ENCODE peak calls at places on chromosome 13, in four cellular contexts. One of them, this sample, is unnamed.

GRCh38 chr13:34308725-34309124 is 490.8 kb downstream of the RFC3 start:
- DNase-seq in HepG2: no peak
- DNase-seq in SK-N-SH: no peak
- DNase-seq in A549: no peak
- DNase-seq in this sample: no peak

GRCh38 chr13:86881390-86881789 is 789.8 kb upstream of the SLITRK5 start:
- DNase-seq in A549: no peak
- DNase-seq in HepG2: no peak
- DNase-seq in SK-N-SH: no peak
- DNase-seq in this sample: no peak

GRCh38 chr13:47904239-47904638 is 96.8 kb downstream of the SUCLA2 start:
- DNase-seq in SK-N-SH: no peak
- DNase-seq in A549: no peak
- DNase-seq in HepG2: no peak
- DNase-seq in this sample: no peak

GRCh38 chr13:110916671-110917142 is 1.8 kb upstream of the ANKRD10 start:
- DNase-seq in A549: no peak
- DNase-seq in SK-N-SH: no peak
- DNase-seq in HepG2: no peak
- DNase-seq in this sample: no peak

GRCh38 chr13:52779028-52779612 is 39.5 kb upstream of the CNMD start:
- DNase-seq in HepG2: no peak
- DNase-seq in SK-N-SH: peak; percentile 30
- DNase-seq in A549: no peak
- DNase-seq in this sample: no peak

GRCh38 chr13:41791056-41791455 is 169.9 kb downstream of the VWA8 start:
- DNase-seq in SK-N-SH: no peak
- DNase-seq in HepG2: no peak
- DNase-seq in A549: no peak
- DNase-seq in this sample: no peak

GRCh38 chr13:62357887-62358645 is 942.4 kb upstream of the PCDH20 start:
- DNase-seq in HepG2: peak; percentile 60
- DNase-seq in SK-N-SH: no peak
- DNase-seq in A549: peak; percentile 65
- DNase-seq in this sample: peak; percentile 12

GRCh38 chr13:60267498-60268202 is 103.9 kb upstream of the DIAPH3 start:
- DNase-seq in SK-N-SH: no peak
- DNase-seq in A549: peak; percentile 2
- DNase-seq in HepG2: no peak
- DNase-seq in this sample: no peak

GRCh38 chr13:93309886-93310520 is 83.4 kb downstream of the GPC6 start:
- DNase-seq in SK-N-SH: no peak
- DNase-seq in HepG2: peak; percentile 5
- DNase-seq in A549: peak; percentile 64
- DNase-seq in this sample: no peak

GRCh38 chr13:33312150-33312908 is 26.8 kb upstream of the STARD13 start:
- DNase-seq in HepG2: peak; percentile 14
- DNase-seq in SK-N-SH: no peak
- DNase-seq in A549: peak; percentile 13
- DNase-seq in this sample: no peak

GRCh38 chr13:112453874-112454647 is 77.9 kb downstream of the SPACA7 start:
- DNase-seq in A549: no peak
- DNase-seq in SK-N-SH: no peak
- DNase-seq in HepG2: no peak
- DNase-seq in this sample: no peak

GRCh38 chr13:93244918-93245280 is 18.3 kb downstream of the GPC6 start:
- DNase-seq in HepG2: no peak
- DNase-seq in A549: no peak
- DNase-seq in SK-N-SH: no peak
- DNase-seq in this sample: no peak

GRCh38 chr13:98821372-98822237 is 69.1 kb upstream of the SLC15A1 start:
- DNase-seq in HepG2: peak; percentile 51
- DNase-seq in SK-N-SH: peak; percentile 45
- DNase-seq in A549: peak; percentile 33
- DNase-seq in this sample: no peak

GRCh38 chr13:27979765-27980279 is 8.7 kb downstream of the URAD start:
- DNase-seq in SK-N-SH: no peak
- DNase-seq in HepG2: no peak
- DNase-seq in A549: no peak
- DNase-seq in this sample: no peak

GRCh38 chr13:70960841-70961443 is 852.7 kb upstream of the KLHL1 start:
- DNase-seq in HepG2: peak; percentile 18
- DNase-seq in SK-N-SH: peak; percentile 23
- DNase-seq in A549: peak; percentile 14
- DNase-seq in this sample: peak; percentile 3

GRCh38 chr13:26184791-26185250 is 37.3 kb downstream of the RNF6 start:
- DNase-seq in HepG2: peak; percentile 72
- DNase-seq in A549: peak; percentile 68
- DNase-seq in SK-N-SH: peak; percentile 70
- DNase-seq in this sample: peak; percentile 12

GRCh38 chr13:52010890-52011689 is at the start of gene ATP7B:
- DNase-seq in A549: peak; percentile 5
- DNase-seq in HepG2: peak; percentile 49
- DNase-seq in SK-N-SH: peak; percentile 57
- DNase-seq in this sample: no peak

GRCh38 chr13:88622362-88622973 is 951.3 kb downstream of the SLITRK5 start:
- DNase-seq in HepG2: no peak
- DNase-seq in A549: no peak
- DNase-seq in SK-N-SH: no peak
- DNase-seq in this sample: no peak

GRCh38 chr13:41111454-41111853 is 21.1 kb downstream of the KBTBD6 start:
- DNase-seq in SK-N-SH: no peak
- DNase-seq in HepG2: no peak
- DNase-seq in A549: no peak
- DNase-seq in this sample: no peak

GRCh38 chr13:43805071-43805468 is 18.3 kb upstream of the ENOX1 start:
- DNase-seq in SK-N-SH: peak; percentile 34
- DNase-seq in A549: peak; percentile 78
- DNase-seq in HepG2: peak; percentile 12
- DNase-seq in this sample: no peak

GRCh38 chr13:44676534-44676933 is 100.4 kb upstream of the TSC22D1 start:
- DNase-seq in A549: no peak
- DNase-seq in SK-N-SH: no peak
- DNase-seq in HepG2: no peak
- DNase-seq in this sample: no peak

GRCh38 chr13:78160793-78161192 is 242.2 kb upstream of the EDNRB start:
- DNase-seq in SK-N-SH: no peak
- DNase-seq in HepG2: no peak
- DNase-seq in A549: no peak
- DNase-seq in this sample: no peak

GRCh38 chr13:41428155-41428554 is 29.2 kb upstream of the RGCC start:
- DNase-seq in HepG2: no peak
- DNase-seq in SK-N-SH: peak; percentile 65
- DNase-seq in A549: no peak
- DNase-seq in this sample: no peak

GRCh38 chr13:64740493-64740892 is 2489.6 kb downstream of the PCDH9 start:
- DNase-seq in A549: no peak
- DNase-seq in HepG2: no peak
- DNase-seq in SK-N-SH: no peak
- DNase-seq in this sample: no peak

GRCh38 chr13:48221301-48222190 is 11.5 kb upstream of the ITM2B start:
- DNase-seq in SK-N-SH: no peak
- DNase-seq in HepG2: no peak
- DNase-seq in A549: no peak
- DNase-seq in this sample: no peak

GRCh38 chr13:39016789-39017188 is 21.1 kb downstream of the PROSER1 start:
- DNase-seq in A549: peak; percentile 29
- DNase-seq in HepG2: peak; percentile 12
- DNase-seq in SK-N-SH: peak; percentile 51
- DNase-seq in this sample: no peak

GRCh38 chr13:42495751-42496150 is 78.2 kb upstream of the TNFSF11 start:
- DNase-seq in HepG2: no peak
- DNase-seq in A549: no peak
- DNase-seq in SK-N-SH: no peak
- DNase-seq in this sample: no peak

GRCh38 chr13:32895296-32895695 is 120.9 kb upstream of the KL start:
- DNase-seq in SK-N-SH: no peak
- DNase-seq in A549: no peak
- DNase-seq in HepG2: no peak
- DNase-seq in this sample: no peak

GRCh38 chr13:22278336-22278929 is 607.6 kb downstream of the FGF9 start:
- DNase-seq in SK-N-SH: peak; percentile 8
- DNase-seq in A549: peak; percentile 11
- DNase-seq in HepG2: peak; percentile 2
- DNase-seq in this sample: peak; percentile 43

GRCh38 chr13:64459778-64460177 is 2770.4 kb downstream of the PCDH9 start:
- DNase-seq in HepG2: no peak
- DNase-seq in SK-N-SH: no peak
- DNase-seq in A549: no peak
- DNase-seq in this sample: no peak

GRCh38 chr13:32211788-32212187 is 103.4 kb downstream of the ZAR1L start:
- DNase-seq in A549: no peak
- DNase-seq in SK-N-SH: no peak
- DNase-seq in HepG2: no peak
- DNase-seq in this sample: no peak

GRCh38 chr13:26280295-26280694 is 26.4 kb downstream of the CDK8 start:
- DNase-seq in SK-N-SH: no peak
- DNase-seq in A549: no peak
- DNase-seq in HepG2: no peak
- DNase-seq in this sample: no peak

GRCh38 chr13:44710576-44710975 is 134.4 kb upstream of the TSC22D1 start:
- DNase-seq in HepG2: no peak
- DNase-seq in SK-N-SH: no peak
- DNase-seq in A549: peak; percentile 49
- DNase-seq in this sample: peak; percentile 5

GRCh38 chr13:45398862-45399261 is 19.3 kb downstream of the SLC25A30 start:
- DNase-seq in HepG2: no peak
- DNase-seq in SK-N-SH: no peak
- DNase-seq in A549: no peak
- DNase-seq in this sample: no peak

GRCh38 chr13:33871207-33872004 is 53.5 kb downstream of the RFC3 start:
- DNase-seq in HepG2: peak; percentile 54
- DNase-seq in A549: no peak
- DNase-seq in SK-N-SH: no peak
- DNase-seq in this sample: no peak

GRCh38 chr13:72726721-72727416 is 560 bp downstream of the MZT1 start:
- DNase-seq in A549: peak; percentile 15
- DNase-seq in HepG2: peak; percentile 36
- DNase-seq in SK-N-SH: peak; percentile 77
- DNase-seq in this sample: no peak
- TF ChIP-seq PBX3 in A549: no peak
- TF ChIP-seq PBX3 in HepG2: no peak
- TF ChIP-seq PBX3 in SK-N-SH: no peak
- TF ChIP-seq PBX3 in this sample: no peak

GRCh38 chr13:96091932-96092253 is 2.0 kb downstream of the HS6ST3 start:
- DNase-seq in HepG2: no peak
- DNase-seq in A549: no peak
- DNase-seq in SK-N-SH: no peak
- DNase-seq in this sample: no peak

GRCh38 chr13:96093296-96094006 is 3.5 kb downstream of the HS6ST3 start:
- DNase-seq in HepG2: no peak
- DNase-seq in SK-N-SH: no peak
- DNase-seq in A549: no peak
- DNase-seq in this sample: no peak

GRCh38 chr13:96090240-96091101 is 564 bp downstream of the HS6ST3 start:
- DNase-seq in SK-N-SH: peak; percentile 81
- DNase-seq in HepG2: no peak
- DNase-seq in A549: no peak
- DNase-seq in this sample: no peak

GRCh38 chr13:96089749-96090239 is at the start of gene HS6ST3:
- DNase-seq in A549: peak; percentile 16
- DNase-seq in HepG2: no peak
- DNase-seq in SK-N-SH: peak; percentile 79
- DNase-seq in this sample: no peak

DNA sequence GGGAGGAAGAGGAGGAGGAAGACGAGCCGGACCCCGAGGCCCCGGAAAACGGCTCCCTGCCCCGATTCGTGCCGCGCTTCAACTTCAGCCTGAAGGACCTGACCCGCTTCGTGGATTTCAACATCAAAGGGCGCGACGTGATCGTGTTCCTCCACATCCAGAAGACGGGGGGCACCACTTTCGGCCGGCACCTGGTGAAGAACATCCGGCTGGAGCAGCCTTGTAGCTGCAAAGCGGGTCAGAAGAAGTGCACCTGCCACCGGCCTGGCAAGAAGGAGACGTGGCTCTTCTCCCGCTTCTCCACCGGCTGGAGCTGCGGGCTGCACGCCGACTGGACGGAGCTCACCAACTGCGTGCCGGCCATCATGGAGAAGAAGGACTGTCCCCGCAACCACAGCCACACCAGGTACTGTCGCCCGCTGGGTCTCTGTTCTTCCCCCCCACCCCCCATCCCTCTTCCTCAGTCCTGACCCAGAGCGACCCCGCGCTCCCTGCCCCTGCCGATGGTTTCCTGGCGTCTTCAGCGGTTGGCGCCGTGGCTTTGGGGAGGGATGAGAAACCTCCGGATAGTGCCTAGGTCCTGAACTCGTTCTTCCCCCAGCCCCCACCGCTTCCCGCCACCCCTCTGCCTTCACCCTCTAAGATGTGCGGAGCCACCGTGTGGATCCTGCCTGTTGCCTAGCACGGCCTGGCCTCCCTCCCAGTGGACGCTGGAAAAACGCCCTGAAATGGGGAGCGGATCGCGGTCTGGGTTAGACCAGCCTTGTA is 1.4 kb downstream of the HS6ST3 start:
- DNase-seq in A549: no peak
- DNase-seq in HepG2: no peak
- DNase-seq in SK-N-SH: peak; percentile 46
- DNase-seq in this sample: no peak
- TF ChIP-seq PBX3 in A549: no peak
- TF ChIP-seq PBX3 in HepG2: no peak
- TF ChIP-seq PBX3 in SK-N-SH: no peak
- TF ChIP-seq PBX3 in this sample: no peak

GRCh38 chr13:73954808-73955207 is 179.4 kb downstream of the KLF12 start:
- DNase-seq in A549: no peak
- DNase-seq in SK-N-SH: no peak
- DNase-seq in HepG2: no peak
- DNase-seq in this sample: no peak
- TF ChIP-seq PBX3 in A549: no peak
- TF ChIP-seq PBX3 in SK-N-SH: no peak
- TF ChIP-seq PBX3 in HepG2: no peak
- TF ChIP-seq PBX3 in this sample: no peak

DNA sequence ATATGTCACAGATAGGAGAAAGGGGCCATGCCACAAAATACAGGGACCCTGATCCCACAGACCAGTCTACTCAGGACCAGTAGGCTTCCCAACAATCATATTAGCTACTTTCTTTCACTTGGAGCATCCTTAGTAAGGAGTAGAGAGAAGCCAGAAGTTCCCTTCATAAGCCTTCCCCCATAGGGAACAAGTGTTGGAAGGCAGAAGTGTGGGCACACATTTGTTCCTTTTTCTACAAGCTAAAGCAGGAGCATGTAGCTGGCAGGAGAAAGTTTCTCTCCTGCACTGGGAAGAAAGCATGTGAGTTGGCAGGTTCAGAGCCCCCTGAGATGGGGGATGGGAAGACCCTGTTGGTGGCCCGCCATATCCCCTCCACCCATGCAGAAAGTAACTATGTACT is 165.4 kb downstream of the KCTD12 start:
- DNase-seq in A549: no peak
- DNase-seq in HepG2: no peak
- DNase-seq in SK-N-SH: no peak
- DNase-seq in this sample: no peak
- TF ChIP-seq PBX3 in A549: no peak
- TF ChIP-seq PBX3 in HepG2: no peak
- TF ChIP-seq PBX3 in SK-N-SH: no peak
- TF ChIP-seq PBX3 in this sample: no peak

GRCh38 chr13:109840201-109840892 is 54.0 kb upstream of the IRS2 start:
- DNase-seq in SK-N-SH: no peak
- DNase-seq in HepG2: no peak
- DNase-seq in A549: no peak
- DNase-seq in this sample: no peak
- TF ChIP-seq PBX3 in SK-N-SH: peak; percentile 30
- TF ChIP-seq PBX3 in HepG2: no peak
- TF ChIP-seq PBX3 in A549: no peak
- TF ChIP-seq PBX3 in this sample: no peak

GRCh38 chr13:114328034-114328433 is 13.7 kb downstream of the CHAMP1 start:
- DNase-seq in HepG2: no peak
- DNase-seq in SK-N-SH: no peak
- DNase-seq in A549: no peak
- DNase-seq in this sample: no peak
- TF ChIP-seq PBX3 in HepG2: no peak
- TF ChIP-seq PBX3 in SK-N-SH: no peak
- TF ChIP-seq PBX3 in A549: no peak
- TF ChIP-seq PBX3 in this sample: no peak

This sample was measured in GM12878.